ENCODE peak calls at places on chromosomes 6 and 20, in four cellular contexts. One of them, this sample, is unnamed. For H3K4me1, the result is how much of the 10 kb centered on the place peaks cover.

GRCh38 chr6:55282145-55282544 is 45.1 kb upstream of the GFRAL start:
- DNase-seq in mucosa of descending colon: no peak
- DNase-seq in heart left ventricle: no peak
- DNase-seq in transverse colon: no peak
- DNase-seq in this sample: no peak

GRCh38 chr6:117483645-117484016 is 1.2 kb downstream of the DCBLD1 start:
- DNase-seq in mucosa of descending colon: no peak
- DNase-seq in heart left ventricle: no peak
- DNase-seq in transverse colon: peak
- DNase-seq in this sample: no peak

GRCh38 chr6:141488466-141488865 is 644.3 kb upstream of the GJE1 start:
- DNase-seq in mucosa of descending colon: no peak
- DNase-seq in heart left ventricle: no peak
- DNase-seq in transverse colon: no peak
- DNase-seq in this sample: no peak

GRCh38 chr20:23476015-23476754 is 14.7 kb upstream of the CST8 start:
- DNase-seq in mucosa of descending colon: no peak
- DNase-seq in heart left ventricle: no peak
- DNase-seq in transverse colon: no peak
- DNase-seq in this sample: no peak

GRCh38 chr6:150745896-150746295 is 119.6 kb upstream of the MTHFD1L start:
- DNase-seq in mucosa of descending colon: no peak
- DNase-seq in heart left ventricle: peak
- DNase-seq in transverse colon: no peak
- DNase-seq in this sample: no peak

GRCh38 chr20:46011631-46012482 is 3.1 kb downstream of the MMP9 start:
- DNase-seq in mucosa of descending colon: peak
- DNase-seq in heart left ventricle: peak
- DNase-seq in transverse colon: peak
- DNase-seq in this sample: peak

GRCh38 chr6:142566628-142567396 is 265.0 kb downstream of the ADGRG6 start:
- DNase-seq in mucosa of descending colon: no peak
- DNase-seq in heart left ventricle: peak
- DNase-seq in transverse colon: peak
- DNase-seq in this sample: no peak

GRCh38 chr6:157688960-157689599 is 134.0 kb upstream of the SNX9 start:
- DNase-seq in mucosa of descending colon: peak
- DNase-seq in heart left ventricle: no peak
- DNase-seq in transverse colon: peak
- DNase-seq in this sample: no peak

DNA sequence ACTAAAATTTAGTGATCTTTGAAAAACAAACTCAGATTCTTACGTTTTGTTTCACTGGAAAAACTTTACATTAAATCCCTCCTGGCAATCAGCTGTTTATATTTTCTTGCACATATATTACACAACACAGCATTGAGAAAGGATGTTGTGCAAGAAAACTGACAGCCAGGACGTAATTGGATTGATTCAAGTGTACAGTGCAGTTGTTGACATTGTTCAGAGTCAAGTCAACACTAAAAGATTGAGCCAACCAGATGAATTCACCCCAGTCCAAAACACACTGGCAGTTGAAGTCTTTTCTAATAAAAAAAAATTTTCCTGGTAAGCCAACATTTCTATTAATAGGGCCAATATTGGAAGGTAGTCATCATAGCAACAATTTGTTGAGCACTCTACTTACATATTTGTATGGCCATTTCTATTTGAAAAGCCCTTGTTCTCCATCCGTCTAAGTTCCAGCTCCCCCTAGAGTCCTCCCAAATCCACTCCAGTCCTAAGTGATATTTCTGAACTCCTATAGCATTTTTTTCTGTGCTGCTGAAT is 20.9 kb upstream of the VNN1 start:
- DNase-seq in mucosa of descending colon: no peak
- DNase-seq in heart left ventricle: no peak
- DNase-seq in transverse colon: no peak
- DNase-seq in this sample: no peak
- H3K4me1 ChIP-seq in mucosa of descending colon: under half
- H3K4me1 ChIP-seq in heart left ventricle: under half
- H3K4me1 ChIP-seq in transverse colon: under half
- H3K4me1 ChIP-seq in this sample: under half

DNA sequence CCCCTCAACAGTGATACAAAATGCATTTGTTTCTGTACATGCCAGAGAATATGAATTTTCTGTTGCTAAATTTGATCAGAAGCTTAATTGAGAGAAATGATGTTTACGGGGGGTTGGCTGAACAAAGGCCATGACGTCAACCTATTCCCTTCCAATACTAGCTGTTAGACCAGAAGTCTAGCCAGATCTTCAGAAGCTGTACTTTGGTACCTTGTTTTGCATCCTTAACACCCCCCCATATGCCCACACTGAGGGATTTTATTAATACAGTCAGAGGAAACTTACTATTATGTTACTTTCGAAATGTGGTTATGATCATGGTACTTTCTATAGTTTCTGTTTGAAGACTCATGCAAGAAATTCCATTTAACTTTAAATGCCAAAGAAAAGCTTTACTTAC is 3.1 kb downstream of the NCOA7 start:
- DNase-seq in mucosa of descending colon: no peak
- DNase-seq in heart left ventricle: no peak
- DNase-seq in transverse colon: no peak
- DNase-seq in this sample: no peak
- H3K4me1 ChIP-seq in mucosa of descending colon: under half
- H3K4me1 ChIP-seq in heart left ventricle: under half
- H3K4me1 ChIP-seq in transverse colon: under half
- H3K4me1 ChIP-seq in this sample: under half

GRCh38 chr6:14026831-14027539 is 90.6 kb upstream of the CD83 start:
- DNase-seq in mucosa of descending colon: no peak
- DNase-seq in heart left ventricle: no peak
- DNase-seq in transverse colon: no peak
- DNase-seq in this sample: no peak
- H3K4me1 ChIP-seq in mucosa of descending colon: under half
- H3K4me1 ChIP-seq in heart left ventricle: under half
- H3K4me1 ChIP-seq in transverse colon: under half
- H3K4me1 ChIP-seq in this sample: under half

GRCh38 chr20:34873583-34874093 is 982 bp upstream of the GGT7 start:
- DNase-seq in mucosa of descending colon: no peak
- DNase-seq in heart left ventricle: no peak
- DNase-seq in transverse colon: no peak
- DNase-seq in this sample: no peak
- H3K4me1 ChIP-seq in mucosa of descending colon: under half
- H3K4me1 ChIP-seq in heart left ventricle: half or more
- H3K4me1 ChIP-seq in transverse colon: under half
- H3K4me1 ChIP-seq in this sample: under half

GRCh38 chr6:52840763-52841585 is at the start of gene GSTA5:
- DNase-seq in mucosa of descending colon: no peak
- DNase-seq in heart left ventricle: no peak
- DNase-seq in transverse colon: no peak
- DNase-seq in this sample: no peak

GRCh38 chr6:52843600-52843999 is 3.0 kb upstream of the GSTA5 start:
- DNase-seq in mucosa of descending colon: no peak
- DNase-seq in heart left ventricle: no peak
- DNase-seq in transverse colon: peak
- DNase-seq in this sample: no peak

GRCh38 chr6:52849137-52849536 is 8.5 kb upstream of the GSTA5 start:
- DNase-seq in mucosa of descending colon: no peak
- DNase-seq in heart left ventricle: no peak
- DNase-seq in transverse colon: no peak
- DNase-seq in this sample: no peak

GRCh38 chr6:52846002-52846401 is 5.4 kb upstream of the GSTA5 start:
- DNase-seq in mucosa of descending colon: no peak
- DNase-seq in heart left ventricle: no peak
- DNase-seq in transverse colon: no peak
- DNase-seq in this sample: no peak
- H3K4me1 ChIP-seq in mucosa of descending colon: under half
- H3K4me1 ChIP-seq in heart left ventricle: under half
- H3K4me1 ChIP-seq in transverse colon: under half
- H3K4me1 ChIP-seq in this sample: under half

GRCh38 chr6:71388846-71389543 is 100.4 kb downstream of the OGFRL1 start:
- DNase-seq in mucosa of descending colon: no peak
- DNase-seq in heart left ventricle: no peak
- DNase-seq in transverse colon: no peak
- DNase-seq in this sample: no peak

GRCh38 chr6:71391126-71391525 is 102.5 kb downstream of the OGFRL1 start:
- DNase-seq in mucosa of descending colon: no peak
- DNase-seq in heart left ventricle: no peak
- DNase-seq in transverse colon: no peak
- DNase-seq in this sample: no peak

GRCh38 chr6:71386215-71386614 is 97.6 kb downstream of the OGFRL1 start:
- DNase-seq in mucosa of descending colon: no peak
- DNase-seq in heart left ventricle: no peak
- DNase-seq in transverse colon: no peak
- DNase-seq in this sample: no peak

GRCh38 chr6:71387179-71387578 is 98.6 kb downstream of the OGFRL1 start:
- DNase-seq in mucosa of descending colon: no peak
- DNase-seq in heart left ventricle: no peak
- DNase-seq in transverse colon: no peak
- DNase-seq in this sample: no peak

DNA sequence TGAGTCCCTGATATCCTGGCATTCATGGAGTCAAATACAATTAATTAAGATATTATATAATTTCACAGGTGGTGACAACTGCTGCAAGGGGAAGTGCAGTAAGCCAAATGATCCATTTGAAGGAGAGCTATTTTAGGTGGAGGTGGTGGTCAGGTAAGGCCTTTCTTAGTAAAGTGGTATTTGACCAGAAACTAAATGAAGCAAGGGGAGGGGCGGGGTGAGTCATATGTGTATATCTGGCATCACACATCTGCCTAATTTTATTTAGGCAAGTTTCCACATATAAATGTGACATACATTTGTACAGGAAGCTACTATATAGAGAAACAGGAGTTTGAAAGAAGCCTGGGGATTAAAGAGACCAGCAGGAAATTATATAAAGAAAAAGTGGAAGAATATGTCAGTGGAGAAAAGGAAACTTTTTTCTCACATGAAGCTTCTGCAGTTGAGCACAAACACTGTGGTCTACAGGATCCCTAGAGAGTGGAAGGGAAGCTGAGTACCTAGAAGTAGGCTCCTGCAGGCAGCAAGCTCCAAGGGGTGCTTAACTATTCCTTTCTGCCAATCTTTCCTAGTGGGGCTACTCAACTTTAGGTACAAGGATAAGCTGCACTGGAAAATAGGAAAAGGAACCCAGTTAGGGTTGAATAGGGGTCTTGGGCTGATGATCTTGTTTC is 99.6 kb downstream of the OGFRL1 start:
- DNase-seq in mucosa of descending colon: no peak
- DNase-seq in heart left ventricle: no peak
- DNase-seq in transverse colon: no peak
- DNase-seq in this sample: no peak
- H3K4me1 ChIP-seq in mucosa of descending colon: under half
- H3K4me1 ChIP-seq in heart left ventricle: half or more
- H3K4me1 ChIP-seq in transverse colon: under half
- H3K4me1 ChIP-seq in this sample: under half

GRCh38 chr6:34553146-34553545 is 3.0 kb downstream of the SPDEF start:
- DNase-seq in mucosa of descending colon: no peak
- DNase-seq in heart left ventricle: no peak
- DNase-seq in transverse colon: no peak
- DNase-seq in this sample: no peak
- H3K4me1 ChIP-seq in mucosa of descending colon: under half
- H3K4me1 ChIP-seq in heart left ventricle: under half
- H3K4me1 ChIP-seq in transverse colon: under half
- H3K4me1 ChIP-seq in this sample: under half

DNA sequence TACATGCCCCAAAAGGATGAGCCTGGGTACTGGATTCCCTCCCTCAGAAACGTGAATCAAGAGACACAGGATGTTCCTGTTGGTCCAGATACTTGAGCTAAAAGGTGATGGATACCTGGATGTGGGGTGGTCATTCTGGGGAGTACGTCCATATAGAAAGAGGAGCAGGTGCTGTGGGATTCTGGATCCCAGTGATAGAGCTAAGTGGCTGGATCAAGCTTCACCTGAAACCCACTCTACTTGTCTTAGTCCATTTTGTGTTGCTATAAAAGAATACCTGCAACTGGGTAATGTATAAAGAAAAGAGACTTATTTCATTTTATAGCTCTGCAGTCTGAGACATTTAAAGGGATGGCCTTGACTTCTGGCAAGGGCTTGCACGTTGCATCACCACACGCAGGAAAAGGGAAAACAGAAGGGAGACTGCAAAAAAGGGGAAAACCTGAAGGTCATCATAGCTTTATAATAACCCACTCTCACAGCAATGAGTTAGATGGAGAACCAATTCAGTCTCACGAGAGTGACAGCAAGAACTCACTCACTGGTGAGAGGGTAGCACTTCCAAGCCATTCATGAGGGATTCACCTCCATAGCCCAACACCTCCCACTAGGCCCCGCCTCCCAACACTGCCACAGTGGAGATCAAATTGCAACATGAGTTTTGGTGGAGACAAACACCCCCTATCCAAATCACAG is 31.2 kb downstream of the RIPOR3 start:
- DNase-seq in mucosa of descending colon: no peak
- DNase-seq in heart left ventricle: no peak
- DNase-seq in transverse colon: no peak
- DNase-seq in this sample: no peak
- H3K4me1 ChIP-seq in mucosa of descending colon: under half
- H3K4me1 ChIP-seq in heart left ventricle: half or more
- H3K4me1 ChIP-seq in transverse colon: under half
- H3K4me1 ChIP-seq in this sample: under half

GRCh38 chr6:6680524-6680923 is 92.0 kb downstream of the LY86 start:
- DNase-seq in mucosa of descending colon: no peak
- DNase-seq in heart left ventricle: no peak
- DNase-seq in transverse colon: no peak
- DNase-seq in this sample: no peak

GRCh38 chr6:6683964-6684363 is 95.4 kb downstream of the LY86 start:
- DNase-seq in mucosa of descending colon: no peak
- DNase-seq in heart left ventricle: no peak
- DNase-seq in transverse colon: no peak
- DNase-seq in this sample: no peak

GRCh38 chr6:6682225-6682624 is 93.7 kb downstream of the LY86 start:
- DNase-seq in mucosa of descending colon: no peak
- DNase-seq in heart left ventricle: no peak
- DNase-seq in transverse colon: no peak
- DNase-seq in this sample: no peak

GRCh38 chr6:6679633-6680032 is 91.1 kb downstream of the LY86 start:
- DNase-seq in mucosa of descending colon: no peak
- DNase-seq in heart left ventricle: no peak
- DNase-seq in transverse colon: no peak
- DNase-seq in this sample: no peak

GRCh38 chr6:6681443-6681842 is 92.9 kb downstream of the LY86 start:
- DNase-seq in mucosa of descending colon: no peak
- DNase-seq in heart left ventricle: no peak
- DNase-seq in transverse colon: no peak
- DNase-seq in this sample: no peak
- H3K4me1 ChIP-seq in mucosa of descending colon: under half
- H3K4me1 ChIP-seq in heart left ventricle: under half
- H3K4me1 ChIP-seq in transverse colon: under half
- H3K4me1 ChIP-seq in this sample: under half